ENCODE peak calls at places on chromosomes 3 and 15, in eight cellular contexts. W, K, N, T, S, I, J and Q are unnamed samples. For H3K4me1, the result is how much of the 10 kb centered on the place peaks cover.

GRCh38 chr3:12231481-12231880 is 57.4 kb upstream of the PPARG start:
- DNase-seq in W (no peak), K (no peak), N (no peak), T (no peak), S (no peak), I (no peak), J (no peak), Q (no peak)

GRCh38 chr15:50315814-50316630 is 39.0 kb downstream of the GABPB1 start:
- DNase-seq in W (no peak), K (no peak), N (no peak), T (no peak), S (peak), I (peak), J (peak), Q (no peak)

GRCh38 chr15:41698779-41699178 is 38.6 kb downstream of the MGA start:
- DNase-seq in W (no peak), K (no peak), N (no peak), T (no peak), S (no peak), I (no peak), J (no peak), Q (no peak)

GRCh38 chr3:98884675-98885371 is 16.7 kb downstream of the DCBLD2 start:
- DNase-seq in W (no peak), K (no peak), N (no peak), T (no peak), S (no peak), I (no peak), J (no peak), Q (no peak)

GRCh38 chr15:36831125-36831914 is 251.9 kb downstream of the CDIN1 start:
- DNase-seq in W (no peak), K (no peak), N (no peak), T (no peak), S (no peak), I (no peak), J (no peak), Q (no peak)

GRCh38 chr3:41329881-41330280 is 130.6 kb downstream of the CTNNB1 start:
- DNase-seq in W (no peak), K (no peak), N (no peak), T (no peak), S (no peak), I (no peak), J (no peak), Q (no peak)

GRCh38 chr3:138336454-138336853 is 6.8 kb upstream of the NME9 start:
- DNase-seq in W (no peak), K (no peak), N (no peak), T (no peak), S (no peak), I (no peak), J (no peak), Q (no peak)

GRCh38 chr3:169169340-169169963 is 494.1 kb downstream of the MECOM start:
- DNase-seq in W (no peak), K (no peak), N (no peak), T (no peak), S (no peak), I (no peak), J (no peak), Q (no peak)

GRCh38 chr3:128487538-128487812 is 5.5 kb downstream of the GATA2 start:
- DNase-seq in W (no peak), K (no peak), N (no peak), T (no peak), S (no peak), I (no peak), J (no peak), Q (no peak)

GRCh38 chr3:122988507-122988906 is 39.1 kb downstream of the SEMA5B start:
- DNase-seq in W (no peak), K (no peak), N (no peak), T (no peak), S (no peak), I (no peak), J (no peak), Q (no peak)

GRCh38 chr3:85142626-85143025 is 183.8 kb downstream of the CADM2 start:
- DNase-seq in W (no peak), K (no peak), N (no peak), T (no peak), S (no peak), I (no peak), J (no peak), Q (no peak)

GRCh38 chr15:80003171-80003570 is 32.2 kb upstream of the BCL2A1 start:
- DNase-seq in W (no peak), K (no peak), N (no peak), T (no peak), S (no peak), I (no peak), J (no peak), Q (no peak)

GRCh38 chr15:31391687-31392671 is 65.3 kb downstream of the KLF13 start:
- DNase-seq in W (peak), K (peak), N (peak), T (peak), S (peak), I (peak), J (no peak), Q (peak)

GRCh38 chr3:171556574-171557145 is 96.5 kb upstream of the TNIK start:
- DNase-seq in W (no peak), K (no peak), N (no peak), T (no peak), S (no peak), I (no peak), J (no peak), Q (no peak)

GRCh38 chr3:76383781-76384180 is 598.4 kb upstream of the ZNF717 start:
- DNase-seq in W (no peak), K (no peak), N (no peak), T (no peak), S (no peak), I (no peak), J (no peak), Q (no peak)

GRCh38 chr3:43776101-43776500 is 85.4 kb downstream of the ABHD5 start:
- DNase-seq in W (no peak), K (no peak), N (no peak), T (no peak), S (no peak), I (no peak), J (no peak), Q (no peak)

GRCh38 chr15:101409621-101410020 is 79.9 kb downstream of the PCSK6 start:
- DNase-seq in W (peak), K (no peak), N (no peak), T (no peak), S (no peak), I (no peak), J (no peak), Q (no peak)

GRCh38 chr3:194720048-194720447 is 34.4 kb downstream of the FAM43A start:
- DNase-seq in W (no peak), K (no peak), N (no peak), T (no peak), S (no peak), I (no peak), J (no peak), Q (no peak)

GRCh38 chr15:68700395-68701123 is 120.1 kb downstream of the ANP32A start:
- DNase-seq in W (no peak), K (peak), N (peak), T (no peak), S (no peak), I (no peak), J (no peak), Q (peak)

GRCh38 chr15:71800835-71801745 is 9.3 kb upstream of the NR2E3 start:
- DNase-seq in W (peak), K (peak), N (no peak), T (peak), S (peak), I (peak), J (peak), Q (no peak)

DNA sequence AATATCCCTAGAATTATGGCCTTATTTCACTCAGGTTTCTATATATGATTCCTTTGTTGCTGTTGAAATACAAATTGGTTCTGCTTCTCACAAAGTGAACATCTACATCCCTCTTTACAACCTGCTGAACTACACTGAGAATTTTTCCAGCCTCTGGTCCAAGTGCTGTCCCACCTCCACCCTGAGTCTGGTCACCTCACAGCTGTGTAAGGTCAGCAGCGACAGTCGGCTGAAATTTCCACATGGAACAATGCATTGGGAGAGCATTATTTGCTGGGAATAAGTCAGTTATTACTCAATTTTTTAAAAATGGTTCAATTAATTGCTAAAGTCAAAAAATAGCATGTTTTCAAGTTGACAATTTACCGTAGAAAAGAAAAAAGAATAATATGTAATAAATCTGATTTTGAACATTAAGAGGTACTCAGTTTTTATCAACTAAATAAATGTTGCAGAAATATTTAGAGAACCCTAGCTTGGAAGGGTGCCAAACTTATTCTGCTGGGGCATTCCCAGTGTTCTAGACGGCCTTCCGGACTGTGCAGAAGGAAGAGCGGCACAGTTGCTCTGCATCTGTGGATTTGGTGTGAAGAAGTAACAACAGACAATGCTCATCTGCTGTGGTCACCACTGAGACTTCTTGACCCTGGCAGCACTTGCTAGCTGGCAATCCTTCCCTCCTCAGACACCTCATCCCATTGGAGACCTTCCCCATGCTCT is 1.8 kb downstream of the HCLS1 start:
- DNase-seq in W (no peak), K (no peak), N (no peak), T (no peak), S (no peak), I (no peak), J (no peak), Q (no peak)
- H3K4me3 ChIP-seq in W (no peak), K (no peak), N (no peak), T (peak), S (no peak), I (no peak), J (no peak), Q (no peak)

DNA sequence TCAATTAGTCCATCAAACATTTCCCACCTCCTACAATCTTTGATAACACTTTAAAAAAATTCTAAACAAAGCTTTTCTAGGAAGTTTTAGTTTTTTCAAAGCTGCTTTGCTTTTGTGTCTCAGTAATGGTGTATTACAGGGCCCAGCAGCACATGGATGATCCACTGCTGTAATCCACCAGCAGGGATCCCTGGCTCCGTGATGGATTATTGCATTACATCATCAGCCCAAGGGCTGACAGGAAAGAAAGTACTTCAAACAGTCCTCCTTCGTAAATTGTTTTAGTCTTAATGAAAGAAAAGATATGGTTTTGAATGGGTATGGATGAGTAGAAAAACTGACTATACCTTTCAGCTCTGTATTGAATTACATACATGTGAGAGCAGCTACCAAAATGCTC is 688.9 kb upstream of the NAALADL2 start:
- DNase-seq in W (no peak), K (no peak), N (no peak), T (no peak), S (no peak), I (no peak), J (no peak), Q (no peak)
- TF ChIP-seq EP300 in W (no peak), K (no peak), N (no peak), T (no peak), S (no peak), I (no peak), J (no peak), Q (no peak)

GRCh38 chr15:64767203-64767602 is 8.2 kb downstream of the RBPMS2 start:
- DNase-seq in W (no peak), K (no peak), N (no peak), T (no peak), S (no peak), I (no peak), J (no peak), Q (no peak)
- H3K4me1 ChIP-seq in W (under half), K (under half), N (under half), T (under half), S (under half), I (under half), J (under half), Q (under half)

GRCh38 chr3:36989000-36989399 is 3.9 kb downstream of the EPM2AIP1 start:
- DNase-seq in W (no peak), K (no peak), N (no peak), T (no peak), S (no peak), I (no peak), J (no peak), Q (no peak)
- H3K4me3 ChIP-seq in W (peak), K (no peak), N (no peak), T (peak), S (peak), I (no peak), J (no peak), Q (no peak)

GRCh38 chr3:153397806-153398205 is 235.8 kb downstream of the RAP2B start:
- DNase-seq in W (no peak), K (no peak), N (no peak), T (no peak), S (no peak), I (no peak), J (no peak), Q (no peak)
- TF ChIP-seq EP300 in W (no peak), K (no peak), N (no peak), T (no peak), S (no peak), I (no peak), J (no peak), Q (no peak)

GRCh38 chr3:143668924-143669790 is 179.1 kb downstream of the SLC9A9 start:
- DNase-seq in W (no peak), K (peak), N (no peak), T (no peak), S (no peak), I (no peak), J (no peak), Q (no peak)

GRCh38 chr3:143676021-143676420 is 172.2 kb downstream of the SLC9A9 start:
- DNase-seq in W (no peak), K (no peak), N (no peak), T (no peak), S (no peak), I (no peak), J (no peak), Q (no peak)

GRCh38 chr3:143674100-143674968 is 173.9 kb downstream of the SLC9A9 start:
- DNase-seq in W (peak), K (peak), N (peak), T (peak), S (peak), I (peak), J (peak), Q (no peak)

GRCh38 chr3:143671641-143672040 is 176.6 kb downstream of the SLC9A9 start:
- DNase-seq in W (no peak), K (no peak), N (no peak), T (no peak), S (no peak), I (no peak), J (no peak), Q (no peak)

DNA sequence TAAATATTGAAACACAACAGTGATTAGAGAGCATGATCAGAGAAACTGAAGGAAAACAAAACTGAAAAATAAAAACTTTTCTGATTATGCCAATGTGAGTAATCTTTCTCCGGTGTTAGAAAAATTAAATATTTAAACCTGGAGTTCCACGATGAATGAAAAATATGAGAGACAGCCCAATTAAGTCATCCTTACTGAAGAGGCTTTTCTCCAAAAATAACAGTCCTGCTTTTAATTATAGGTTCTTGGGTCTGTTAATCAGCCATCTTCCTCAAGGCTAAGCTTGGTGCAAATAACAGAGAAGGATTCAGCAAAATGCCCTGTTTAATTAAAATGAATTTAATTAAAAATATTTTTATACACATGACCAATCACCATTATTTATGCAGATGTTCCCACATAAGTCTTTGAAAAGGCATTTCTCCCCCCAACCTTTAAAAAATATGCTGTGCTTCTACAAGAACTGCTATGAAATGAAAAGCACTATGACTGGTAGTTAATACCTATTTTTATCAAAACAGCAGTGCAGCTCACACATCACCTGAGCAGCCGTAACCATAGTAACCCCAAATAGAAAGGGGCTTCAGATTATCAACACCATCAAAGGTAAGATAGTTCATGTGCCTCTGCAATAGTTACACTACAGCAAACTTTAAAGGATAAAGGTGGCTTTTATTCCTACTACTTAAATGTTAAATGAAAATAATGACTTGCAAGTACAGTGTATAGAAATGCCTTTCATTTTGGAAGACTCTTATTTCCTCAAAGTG is 175.7 kb downstream of the SLC9A9 start:
- DNase-seq in W (no peak), K (no peak), N (no peak), T (no peak), S (no peak), I (no peak), J (no peak), Q (no peak)
- H3K4me1 ChIP-seq in W (under half), K (under half), N (under half), T (under half), S (under half), I (under half), J (under half), Q (under half)

GRCh38 chr3:54122802-54123537 is 618 bp downstream of the CACNA2D3 start:
- DNase-seq in W (no peak), K (no peak), N (peak), T (no peak), S (no peak), I (no peak), J (no peak), Q (no peak)
- H3K4me3 ChIP-seq in W (peak), K (peak), N (peak), T (peak), S (no peak), I (peak), J (no peak), Q (peak)

GRCh38 chr3:135736740-135737139 is 228.8 kb upstream of the PPP2R3A start:
- DNase-seq in W (no peak), K (peak), N (no peak), T (no peak), S (no peak), I (no peak), J (peak), Q (no peak)
- TF ChIP-seq EP300 in W (no peak), K (no peak), N (no peak), T (no peak), S (no peak), I (no peak), J (no peak), Q (no peak)